ENCODE peak calls at places on chromosomes 6 and 20, in five cellular contexts. J is keratinocyte, T is adrenal gland, U is PC-9, W is esophagus squamous epithelium. K is an unnamed sample. For H3K4me1 and H3K36me3, the result is how much of the 10 kb centered on the place peaks cover.

GRCh38 chr6:20038805-20039204 is 173.5 kb downstream of the MBOAT1 start:
- DNase-seq in W (no peak), J (no peak), U (peak), T (no peak), K (no peak)

GRCh38 chr20:54161008-54161820 is 12.6 kb downstream of the CYP24A1 start:
- DNase-seq in T (no peak), W (no peak), U (peak), J (no peak), K (no peak)

GRCh38 chr6:15793288-15793687 is 130.5 kb upstream of the DTNBP1 start:
- DNase-seq in J (peak), W (no peak), T (no peak), U (no peak), K (no peak)

GRCh38 chr6:13668291-13668928 is 43.2 kb downstream of the RANBP9 start:
- DNase-seq in T (no peak), U (no peak), W (no peak), J (no peak), K (no peak)

GRCh38 chr6:139161817-139162284 is 27.0 kb downstream of the HECA start:
- DNase-seq in T (no peak), W (no peak), J (no peak), U (no peak), K (no peak)

GRCh38 chr6:1181939-1182338 is 130.0 kb upstream of the FOXQ1 start:
- DNase-seq in J (no peak), T (no peak), W (no peak), U (peak), K (no peak)

GRCh38 chr6:170271771-170272314 is 19.0 kb downstream of the DLL1 start:
- DNase-seq in W (no peak), J (no peak), U (no peak), T (peak), K (no peak)

GRCh38 chr6:106444777-106445507 is 84.4 kb downstream of the CRYBG1 start:
- DNase-seq in J (peak), U (peak), T (no peak), W (no peak), K (no peak)

GRCh38 chr20:63961664-63962425 is 5.6 kb upstream of the UCKL1 start:
- DNase-seq in U (no peak), T (no peak), J (no peak), W (no peak), K (no peak)

GRCh38 chr6:118746100-118746874 is 94.9 kb upstream of the CEP85L start:
- DNase-seq in T (no peak), J (no peak), U (no peak), W (no peak), K (no peak)

GRCh38 chr20:33914871-33915270 is 78.8 kb upstream of the RALY start:
- DNase-seq in U (peak), W (no peak), T (no peak), J (no peak), K (no peak)

GRCh38 chr6:121033091-121033490 is 301.2 kb downstream of the TBC1D32 start:
- DNase-seq in J (no peak), W (no peak), T (no peak), U (no peak), K (no peak)

GRCh38 chr6:28458577-28458976 is 15.3 kb upstream of the ZSCAN23 start:
- DNase-seq in U (no peak), W (no peak), J (no peak), T (no peak), K (no peak)

GRCh38 chr6:37783025-37783825 is 36.3 kb upstream of the ZFAND3 start:
- DNase-seq in W (no peak), J (no peak), U (no peak), T (peak), K (no peak)

GRCh38 chr6:119284861-119285521 is 64.6 kb downstream of the MAN1A1 start:
- DNase-seq in J (no peak), T (no peak), U (peak), W (no peak), K (no peak)

GRCh38 chr6:51830666-51831065 is 256.7 kb downstream of the PKHD1 start:
- DNase-seq in J (no peak), W (no peak), U (no peak), T (no peak), K (no peak)

GRCh38 chr6:1526689-1527088 is 83.0 kb upstream of the FOXC1 start:
- DNase-seq in W (no peak), J (no peak), U (no peak), T (peak), K (no peak)

GRCh38 chr6:166236586-166236985 is 68.9 kb upstream of the TBXT start:
- DNase-seq in W (no peak), U (no peak), T (no peak), J (no peak), K (no peak)

GRCh38 chr6:107550241-107550840 is 60.4 kb downstream of the SOBP start:
- DNase-seq in J (no peak), T (no peak), U (no peak), W (no peak), K (no peak)

GRCh38 chr6:41353333-41353732 is 17.9 kb downstream of the NCR2 start:
- DNase-seq in J (no peak), W (no peak), T (no peak), U (no peak), K (no peak)

GRCh38 chr6:105851181-105851580 is 235.0 kb upstream of the PRDM1 start:
- DNase-seq in W (no peak), U (no peak), T (no peak), J (no peak), K (no peak)

GRCh38 chr6:87154641-87155271 is 609 bp upstream of the ZNF292 start:
- DNase-seq in J (no peak), W (no peak), U (peak), T (no peak), K (peak)
- H3K4me1 ChIP-seq in J (under half), W (under half), U (under half), T (half or more), K (under half)

DNA sequence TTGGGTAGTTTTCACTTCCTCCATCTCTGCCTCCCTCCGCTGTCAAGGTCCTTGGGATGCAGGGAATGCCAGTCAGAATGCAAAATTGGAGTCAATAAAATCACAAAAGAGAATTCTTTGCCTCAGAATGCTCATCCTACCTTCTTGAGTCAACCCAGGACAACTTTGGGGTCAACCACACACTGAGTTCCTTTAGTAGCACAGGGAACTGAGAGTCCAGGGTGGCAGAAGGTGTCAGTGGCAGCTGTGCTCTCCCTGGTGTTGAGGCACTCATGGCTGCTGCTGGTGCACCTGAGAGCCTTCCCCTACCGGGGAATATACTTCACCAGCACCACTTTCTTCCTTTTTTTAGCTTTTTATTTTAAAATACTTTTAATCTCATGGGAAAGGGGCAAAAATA is 829 bp upstream of the NOTCH4 start:
- DNase-seq in T (no peak), J (no peak), W (no peak), U (no peak), K (no peak)
- H3K36me3 ChIP-seq in T (under half), J (under half), W (under half), U (under half), K (under half)

GRCh38 chr6:111834356-111834755 is 38.9 kb downstream of the FYN start:
- DNase-seq in W (no peak), U (no peak), J (no peak), T (no peak), K (no peak)
- H3K4me1 ChIP-seq in W (under half), U (under half), J (under half), T (under half), K (under half)

GRCh38 chr20:62906209-62906608 is 20.1 kb downstream of the DIDO1 start:
- DNase-seq in J (no peak), W (no peak), T (no peak), U (no peak), K (no peak)
- H3K36me3 ChIP-seq in J (half or more), W (half or more), T (half or more), U (half or more), K (half or more)

DNA sequence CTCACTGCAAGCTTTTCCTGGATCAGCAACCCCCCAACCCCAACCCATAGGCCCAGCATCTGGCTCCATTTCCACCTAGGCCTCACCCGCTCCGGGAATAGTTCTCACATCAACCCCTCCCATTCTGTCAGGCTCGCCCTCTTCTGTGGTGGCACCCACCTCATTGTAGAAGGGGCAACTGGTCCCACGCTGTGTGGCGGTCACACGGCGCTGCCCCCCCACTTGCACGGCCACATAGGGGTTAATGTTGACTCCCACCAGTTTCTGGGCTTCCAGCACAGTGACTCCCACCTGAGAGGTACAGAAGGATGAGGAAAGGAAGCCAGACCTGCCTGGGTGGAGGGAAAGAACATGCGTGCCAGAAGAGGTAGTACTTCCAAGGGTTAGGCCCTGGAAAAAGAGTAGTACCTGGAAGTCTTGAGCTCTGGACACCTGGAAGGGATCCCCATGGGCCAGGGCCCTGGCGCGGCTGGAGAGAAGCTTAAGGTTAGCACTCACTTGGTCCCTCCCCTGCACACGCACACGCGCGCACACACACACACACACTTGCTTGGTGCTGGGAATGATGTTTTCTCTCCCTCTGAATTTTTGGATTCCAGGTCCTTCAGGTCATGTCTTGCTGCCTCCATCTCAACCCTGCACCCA is 12.7 kb upstream of the SPAG4 start:
- DNase-seq in T (no peak), J (no peak), W (no peak), U (no peak), K (no peak)
- H3K4me1 ChIP-seq in T (under half), J (under half), W (under half), U (under half), K (under half)

GRCh38 chr20:31723282-31724078 is 812 bp upstream of the BCL2L1 start:
- DNase-seq in W (peak), J (peak), U (peak), T (peak), K (peak)
- H3K36me3 ChIP-seq in W (under half), J (under half), U (under half), T (under half), K (under half)

GRCh38 chr6:56481957-56482356 is 160.7 kb downstream of the DST start:
- DNase-seq in U (no peak), J (no peak), T (no peak), W (no peak), K (no peak)
- H3K4me1 ChIP-seq in U (under half), J (under half), T (under half), W (under half), K (under half)

DNA sequence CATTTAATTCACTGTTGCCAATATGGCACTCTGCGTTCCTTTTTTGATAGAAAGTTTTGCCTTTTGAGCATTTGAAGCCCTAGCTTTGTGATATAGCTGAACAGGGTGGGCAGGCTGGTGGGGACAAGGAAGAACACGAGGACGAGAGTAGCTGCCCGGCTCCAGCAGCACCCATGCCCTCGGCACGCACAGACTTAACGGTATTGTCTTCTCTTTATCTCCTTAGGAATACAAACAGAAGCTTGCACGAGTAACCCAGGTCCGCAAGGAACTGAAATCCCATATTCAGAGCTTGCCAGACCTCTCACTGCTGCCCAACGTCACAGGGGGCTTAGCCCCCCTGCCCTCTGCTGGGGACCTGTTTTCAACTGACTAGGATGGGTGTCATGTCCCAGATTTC is 56.0 kb downstream of the RPRD1B start:
- DNase-seq in T (no peak), J (no peak), W (no peak), U (no peak), K (no peak)
- H3K36me3 ChIP-seq in T (under half), J (under half), W (under half), U (under half), K (under half)